ENCODE peak calls at places on chromosomes 1 and 21, in six cellular contexts. One of them, this sample, is unnamed. For H3K27me3, the result is how much of the 10 kb centered on the place peaks cover.

GRCh38 chr1:195481293-195481692 is 1126.9 kb downstream of the KCNT2 start:
- DNase-seq in IMR-90: no peak
- DNase-seq in H9: peak
- DNase-seq in mesenchymal stem cell: no peak
- DNase-seq in K562: no peak
- DNase-seq in PC-3: no peak
- DNase-seq in this sample: no peak

GRCh38 chr1:205495237-205495823 is 9.1 kb upstream of the CDK18 start:
- DNase-seq in PC-3: no peak
- DNase-seq in K562: peak
- DNase-seq in IMR-90: no peak
- DNase-seq in mesenchymal stem cell: no peak
- DNase-seq in H9: no peak
- DNase-seq in this sample: no peak

GRCh38 chr1:229433364-229434004 is 410 bp downstream of the ACTA1 start:
- DNase-seq in mesenchymal stem cell: no peak
- DNase-seq in IMR-90: no peak
- DNase-seq in K562: no peak
- DNase-seq in H9: no peak
- DNase-seq in PC-3: no peak
- DNase-seq in this sample: no peak

GRCh38 chr21:43268086-43268803 is 99.4 kb downstream of the CRYAA start:
- DNase-seq in mesenchymal stem cell: no peak
- DNase-seq in PC-3: no peak
- DNase-seq in IMR-90: no peak
- DNase-seq in K562: no peak
- DNase-seq in H9: no peak
- DNase-seq in this sample: no peak

GRCh38 chr1:35902671-35903070 is 19.7 kb downstream of the AGO1 start:
- DNase-seq in PC-3: no peak
- DNase-seq in IMR-90: no peak
- DNase-seq in H9: no peak
- DNase-seq in K562: no peak
- DNase-seq in mesenchymal stem cell: no peak
- DNase-seq in this sample: no peak

GRCh38 chr1:9626201-9626608 is 25.3 kb upstream of the PIK3CD start:
- DNase-seq in IMR-90: no peak
- DNase-seq in mesenchymal stem cell: no peak
- DNase-seq in H9: no peak
- DNase-seq in K562: no peak
- DNase-seq in PC-3: no peak
- DNase-seq in this sample: no peak

GRCh38 chr21:34220556-34221195 is 143.1 kb upstream of the KCNE2 start:
- DNase-seq in PC-3: no peak
- DNase-seq in mesenchymal stem cell: no peak
- DNase-seq in H9: no peak
- DNase-seq in IMR-90: no peak
- DNase-seq in K562: no peak
- DNase-seq in this sample: no peak

GRCh38 chr1:203557390-203557789 is 63.4 kb downstream of the OPTC start:
- DNase-seq in PC-3: peak
- DNase-seq in H9: no peak
- DNase-seq in mesenchymal stem cell: peak
- DNase-seq in IMR-90: peak
- DNase-seq in K562: no peak
- DNase-seq in this sample: peak

GRCh38 chr1:94285026-94285654 is 47.8 kb upstream of the ARHGAP29 start:
- DNase-seq in PC-3: peak
- DNase-seq in H9: no peak
- DNase-seq in mesenchymal stem cell: peak
- DNase-seq in IMR-90: peak
- DNase-seq in K562: no peak
- DNase-seq in this sample: no peak

GRCh38 chr1:93619507-93620168 is 62.0 kb downstream of the BCAR3 start:
- DNase-seq in mesenchymal stem cell: no peak
- DNase-seq in K562: no peak
- DNase-seq in PC-3: no peak
- DNase-seq in H9: no peak
- DNase-seq in IMR-90: no peak
- DNase-seq in this sample: no peak

GRCh38 chr1:231557411-231557810 is 28.9 kb downstream of the TSNAX start:
- DNase-seq in H9: no peak
- DNase-seq in mesenchymal stem cell: peak
- DNase-seq in IMR-90: peak
- DNase-seq in PC-3: no peak
- DNase-seq in K562: no peak
- DNase-seq in this sample: no peak

GRCh38 chr1:119702384-119702783 is 9.3 kb upstream of the PHGDH start:
- DNase-seq in K562: no peak
- DNase-seq in IMR-90: peak
- DNase-seq in H9: no peak
- DNase-seq in PC-3: peak
- DNase-seq in mesenchymal stem cell: no peak
- DNase-seq in this sample: peak

GRCh38 chr1:114207635-114208034 is 54.0 kb upstream of the SYT6 start:
- DNase-seq in IMR-90: no peak
- DNase-seq in mesenchymal stem cell: no peak
- DNase-seq in PC-3: no peak
- DNase-seq in K562: no peak
- DNase-seq in H9: peak
- DNase-seq in this sample: no peak

GRCh38 chr1:246794261-246795093 is 70.3 kb downstream of the SCCPDH start:
- DNase-seq in mesenchymal stem cell: peak
- DNase-seq in IMR-90: peak
- DNase-seq in PC-3: peak
- DNase-seq in K562: no peak
- DNase-seq in H9: no peak
- DNase-seq in this sample: no peak

GRCh38 chr1:54069792-54070548 is 16.6 kb downstream of the TCEANC2 start:
- DNase-seq in H9: no peak
- DNase-seq in K562: peak
- DNase-seq in IMR-90: peak
- DNase-seq in mesenchymal stem cell: peak
- DNase-seq in PC-3: peak
- DNase-seq in this sample: peak

GRCh38 chr21:43717967-43718871 is 710 bp upstream of the PDXK start:
- DNase-seq in PC-3: no peak
- DNase-seq in mesenchymal stem cell: no peak
- DNase-seq in IMR-90: no peak
- DNase-seq in H9: peak
- DNase-seq in K562: no peak
- DNase-seq in this sample: no peak

GRCh38 chr1:165911609-165912281 is 84.3 kb downstream of the UCK2 start:
- DNase-seq in mesenchymal stem cell: no peak
- DNase-seq in K562: no peak
- DNase-seq in H9: no peak
- DNase-seq in PC-3: no peak
- DNase-seq in IMR-90: no peak
- DNase-seq in this sample: no peak
- H3K9ac ChIP-seq in mesenchymal stem cell: peak
- H3K9ac ChIP-seq in K562: no peak
- H3K9ac ChIP-seq in H9: no peak
- H3K9ac ChIP-seq in PC-3: no peak
- H3K9ac ChIP-seq in IMR-90: no peak
- H3K9ac ChIP-seq in this sample: no peak

GRCh38 chr1:147079400-147080012 is 92.8 kb downstream of the PRKAB2 start:
- DNase-seq in PC-3: no peak
- DNase-seq in IMR-90: no peak
- DNase-seq in mesenchymal stem cell: no peak
- DNase-seq in K562: no peak
- DNase-seq in H9: no peak
- DNase-seq in this sample: no peak

GRCh38 chr1:147080013-147080661 is 92.1 kb downstream of the PRKAB2 start:
- DNase-seq in mesenchymal stem cell: no peak
- DNase-seq in IMR-90: no peak
- DNase-seq in H9: no peak
- DNase-seq in PC-3: no peak
- DNase-seq in K562: no peak
- DNase-seq in this sample: no peak

GRCh38 chr1:147078606-147079399 is 93.5 kb downstream of the PRKAB2 start:
- DNase-seq in PC-3: no peak
- DNase-seq in IMR-90: no peak
- DNase-seq in K562: no peak
- DNase-seq in mesenchymal stem cell: no peak
- DNase-seq in H9: no peak
- DNase-seq in this sample: no peak

GRCh38 chr1:147077936-147078605 is 94.2 kb downstream of the PRKAB2 start:
- DNase-seq in K562: no peak
- DNase-seq in mesenchymal stem cell: no peak
- DNase-seq in PC-3: no peak
- DNase-seq in IMR-90: no peak
- DNase-seq in H9: no peak
- DNase-seq in this sample: no peak

DNA sequence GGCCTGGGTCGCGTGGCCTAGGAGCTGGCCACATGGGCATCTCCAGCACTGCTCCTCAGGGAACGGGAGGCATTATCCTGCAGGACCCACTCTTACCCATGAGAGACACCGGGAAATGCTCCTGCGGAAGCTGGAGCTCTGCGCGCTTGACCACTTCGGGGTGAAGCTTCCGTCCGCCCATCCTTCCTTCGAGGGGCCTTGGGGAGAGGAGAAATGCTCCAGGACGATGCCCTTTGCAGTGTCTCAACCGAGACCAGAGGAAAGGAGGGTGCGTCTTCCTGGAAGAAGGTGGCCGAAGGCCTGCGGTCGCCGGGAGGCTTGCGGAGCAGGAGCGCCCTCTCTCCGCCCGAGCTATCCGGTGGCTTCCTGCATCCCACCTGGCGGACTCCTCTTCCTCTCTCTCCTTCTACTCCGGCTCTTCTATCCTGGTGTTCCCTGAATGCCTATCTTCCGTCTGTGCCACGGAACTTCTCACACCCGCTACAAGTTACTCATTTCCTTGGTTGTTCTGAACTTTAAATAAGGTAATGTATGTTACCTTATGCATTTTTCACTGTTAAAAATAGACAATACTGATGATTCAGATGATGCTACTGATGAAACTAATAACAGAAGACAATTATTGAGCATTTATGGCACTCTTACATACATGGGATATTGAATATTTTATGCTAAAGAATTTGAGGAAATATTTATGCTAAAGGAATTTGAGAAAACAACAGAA is 91.4 kb downstream of the PRKAB2 start:
- DNase-seq in H9: peak
- DNase-seq in mesenchymal stem cell: no peak
- DNase-seq in IMR-90: no peak
- DNase-seq in K562: no peak
- DNase-seq in PC-3: no peak
- DNase-seq in this sample: no peak
- H3K27me3 ChIP-seq in H9: half or more
- H3K27me3 ChIP-seq in mesenchymal stem cell: half or more
- H3K27me3 ChIP-seq in IMR-90: half or more
- H3K27me3 ChIP-seq in K562: under half
- H3K27me3 ChIP-seq in PC-3: under half
- H3K27me3 ChIP-seq in this sample: half or more

GRCh38 chr1:206925116-206925736 is 3.5 kb upstream of the FCMR start:
- DNase-seq in mesenchymal stem cell: peak
- DNase-seq in K562: peak
- DNase-seq in PC-3: no peak
- DNase-seq in IMR-90: no peak
- DNase-seq in H9: peak
- DNase-seq in this sample: no peak
- H3K4me2 ChIP-seq in mesenchymal stem cell: no peak
- H3K4me2 ChIP-seq in K562: peak
- H3K4me2 ChIP-seq in PC-3: no peak
- H3K4me2 ChIP-seq in IMR-90: no peak
- H3K4me2 ChIP-seq in H9: no peak
- H3K4me2 ChIP-seq in this sample: no peak

DNA sequence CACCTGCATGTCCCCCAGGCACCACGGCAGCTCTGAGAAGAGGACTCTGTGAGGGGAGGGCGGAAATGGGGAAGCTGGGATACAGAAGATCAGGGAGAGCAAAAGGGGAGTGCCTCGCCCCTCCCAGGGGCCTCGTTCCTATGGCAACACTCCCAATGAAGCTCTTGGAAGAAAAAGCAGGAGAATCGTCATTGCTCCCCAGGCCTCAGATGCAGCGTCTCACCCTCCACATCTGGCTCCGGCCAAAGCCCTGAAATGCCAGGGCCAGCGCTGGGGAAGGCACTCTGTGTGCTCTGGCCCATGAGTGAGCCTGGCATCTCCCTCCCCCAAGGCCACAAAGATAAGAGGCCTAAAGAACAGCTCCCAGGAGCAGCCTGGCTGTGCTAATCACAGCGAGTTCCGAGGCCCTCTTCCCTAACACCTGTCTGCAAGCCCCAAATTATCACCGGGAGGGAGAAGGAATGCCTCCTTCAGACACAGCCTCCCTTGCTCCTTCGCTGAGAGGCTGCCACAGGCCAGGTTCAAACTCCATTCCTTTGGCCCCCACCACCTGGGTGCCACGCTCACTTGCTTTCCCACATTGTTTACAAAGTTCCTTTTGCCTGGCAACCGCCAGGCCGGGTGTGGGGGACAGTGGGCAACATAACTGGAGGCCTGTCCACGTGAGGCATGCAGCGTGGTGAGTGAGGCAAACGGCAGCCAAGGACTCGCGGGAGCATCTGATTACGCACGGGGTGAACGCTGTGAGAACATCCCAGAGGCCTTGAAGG is 27.8 kb downstream of the ECE1 start:
- DNase-seq in mesenchymal stem cell: peak
- DNase-seq in PC-3: no peak
- DNase-seq in K562: peak
- DNase-seq in H9: peak
- DNase-seq in IMR-90: peak
- DNase-seq in this sample: peak
- H3K9ac ChIP-seq in mesenchymal stem cell: peak
- H3K9ac ChIP-seq in PC-3: peak
- H3K9ac ChIP-seq in K562: peak
- H3K9ac ChIP-seq in H9: no peak
- H3K9ac ChIP-seq in IMR-90: peak
- H3K9ac ChIP-seq in this sample: peak

GRCh38 chr1:41098657-41099207 is 77.2 kb upstream of the SLFNL1 start:
- DNase-seq in H9: no peak
- DNase-seq in mesenchymal stem cell: no peak
- DNase-seq in IMR-90: no peak
- DNase-seq in PC-3: no peak
- DNase-seq in K562: no peak
- DNase-seq in this sample: no peak
- H3K27me3 ChIP-seq in H9: under half
- H3K27me3 ChIP-seq in mesenchymal stem cell: under half
- H3K27me3 ChIP-seq in IMR-90: under half
- H3K27me3 ChIP-seq in PC-3: under half
- H3K27me3 ChIP-seq in K562: under half
- H3K27me3 ChIP-seq in this sample: under half

GRCh38 chr1:168491527-168492164 is 52.2 kb downstream of the XCL2 start:
- DNase-seq in IMR-90: no peak
- DNase-seq in PC-3: no peak
- DNase-seq in H9: no peak
- DNase-seq in K562: no peak
- DNase-seq in mesenchymal stem cell: no peak
- DNase-seq in this sample: no peak

GRCh38 chr1:168498159-168498609 is 45.6 kb downstream of the XCL2 start:
- DNase-seq in mesenchymal stem cell: peak
- DNase-seq in H9: no peak
- DNase-seq in PC-3: no peak
- DNase-seq in IMR-90: peak
- DNase-seq in K562: no peak
- DNase-seq in this sample: peak

GRCh38 chr1:168499094-168500049 is 44.4 kb downstream of the XCL2 start:
- DNase-seq in PC-3: peak
- DNase-seq in mesenchymal stem cell: no peak
- DNase-seq in K562: no peak
- DNase-seq in IMR-90: peak
- DNase-seq in H9: no peak
- DNase-seq in this sample: no peak

GRCh38 chr1:168497376-168497952 is 46.3 kb downstream of the XCL2 start:
- DNase-seq in PC-3: no peak
- DNase-seq in mesenchymal stem cell: no peak
- DNase-seq in H9: no peak
- DNase-seq in IMR-90: no peak
- DNase-seq in K562: no peak
- DNase-seq in this sample: no peak
- H3K4me2 ChIP-seq in PC-3: no peak
- H3K4me2 ChIP-seq in mesenchymal stem cell: no peak
- H3K4me2 ChIP-seq in H9: no peak
- H3K4me2 ChIP-seq in IMR-90: no peak
- H3K4me2 ChIP-seq in K562: no peak
- H3K4me2 ChIP-seq in this sample: no peak